ENCODE peak calls at places on chromosomes 16 and 17, in four cellular contexts. Z is NCI-H2029, Y is RCC 7860, F is PC-3. M is an unnamed sample.

GRCh38 chr17:32772453-32773025 is 104.4 kb downstream of the MYO1D start:
- DNase-seq in Z (no peak), Y (peak; percentile 53), F (no peak), M (no peak)

GRCh38 chr16:51441331-51441730 is 290.3 kb upstream of the SALL1 start:
- DNase-seq in Z (no peak), Y (no peak), F (no peak), M (no peak)

GRCh38 chr16:85187002-85187401 is 74.7 kb upstream of the CIBAR2 start:
- DNase-seq in Z (no peak), Y (no peak), F (no peak), M (no peak)

GRCh38 chr17:2949469-2950044 is 113.8 kb downstream of the OR1D5 start:
- DNase-seq in Z (no peak), Y (peak; percentile 42), F (peak; percentile 87), M (no peak)

GRCh38 chr17:77999413-78000173 is 41.1 kb downstream of the TNRC6C start:
- DNase-seq in Z (no peak), Y (no peak), F (no peak), M (no peak)

GRCh38 chr16:4111748-4112696 is 4.2 kb downstream of the ADCY9 start:
- DNase-seq in Z (no peak), Y (peak; percentile 16), F (peak; percentile 9), M (no peak)

GRCh38 chr16:23408242-23409201 is 44.5 kb downstream of the COG7 start:
- DNase-seq in Z (peak; percentile 82), Y (peak; percentile 11), F (peak; percentile 33), M (no peak)

GRCh38 chr17:31511176-31511540 is 119.7 kb downstream of the RAB11FIP4 start:
- DNase-seq in Z (peak; percentile 91), Y (no peak), F (no peak), M (no peak)

GRCh38 chr16:54054237-54054780 is 232.3 kb downstream of the IRX3 start:
- DNase-seq in Z (no peak), Y (no peak), F (no peak), M (no peak)

GRCh38 chr16:85424260-85425060 is 188.7 kb upstream of the GSE1 start:
- DNase-seq in Z (no peak), Y (no peak), F (no peak), M (no peak)

GRCh38 chr16:19757026-19757425 is 39.0 kb downstream of the IQCK start:
- DNase-seq in Z (no peak), Y (no peak), F (no peak), M (no peak)

GRCh38 chr16:67199011-67199807 is at the start of gene ELMO3:
- DNase-seq in Z (peak; percentile 43), Y (no peak), F (no peak), M (no peak)

GRCh38 chr16:12208341-12209035 is 232.0 kb downstream of the SNX29 start:
- DNase-seq in Z (peak; percentile 8), Y (no peak), F (no peak), M (no peak)

GRCh38 chr17:17510456-17511292 is 14.5 kb upstream of the RASD1 start:
- DNase-seq in Z (no peak), Y (no peak), F (peak; percentile 48), M (no peak)

GRCh38 chr17:80270836-80271235 is 10.2 kb downstream of the RNF213 start:
- DNase-seq in Z (no peak), Y (no peak), F (peak; percentile 61), M (peak; percentile 64)

GRCh38 chr17:48100591-48101011 is 677 bp downstream of the CBX1 start:
- DNase-seq in Z (peak; percentile 58), Y (peak; percentile 24), F (peak; percentile 79), M (no peak)

GRCh38 chr16:19704321-19705130 is 13.5 kb downstream of the KNOP1 start:
- DNase-seq in Z (no peak), Y (no peak), F (peak; percentile 16), M (no peak)

GRCh38 chr16:28260193-28260592 is 32.1 kb upstream of the SBK1 start:
- DNase-seq in Z (no peak), Y (no peak), F (no peak), M (no peak)

GRCh38 chr17:69870091-69870530 is 204.9 kb upstream of the KCNJ16 start:
- DNase-seq in Z (no peak), Y (peak; percentile 99), F (peak; percentile 95), M (no peak)

GRCh38 chr17:35129154-35129972 is 7.9 kb downstream of the FNDC8 start:
- DNase-seq in Z (no peak), Y (no peak), F (no peak), M (no peak)

GRCh38 chr16:49407873-49408565 is 34.4 kb downstream of the C16orf78 start:
- DNase-seq in Z (peak; percentile 50), Y (peak; percentile 38), F (peak; percentile 76), M (peak; percentile 51)

M was measured in CD4-positive, CD25-positive, alpha-beta regulatory T cell.